ENCODE peak calls at places on chromosomes 3 and 15, in five cellular contexts. One of them, this sample, is unnamed.

GRCh38 chr15:78070049-78070698 is 7.3 kb downstream of the TBC1D2B start:
- DNase-seq in endothelial cell of umbilical vein: peak
- DNase-seq in HepG2: no peak
- DNase-seq in A549: no peak
- DNase-seq in GM12878: no peak
- DNase-seq in this sample: peak

GRCh38 chr3:88263417-88264116 is 113.8 kb downstream of the C3orf38 start:
- DNase-seq in GM12878: no peak
- DNase-seq in endothelial cell of umbilical vein: no peak
- DNase-seq in HepG2: no peak
- DNase-seq in A549: no peak
- DNase-seq in this sample: no peak

GRCh38 chr15:64522226-64522823 is 61.9 kb downstream of the ZNF609 start:
- DNase-seq in endothelial cell of umbilical vein: no peak
- DNase-seq in HepG2: no peak
- DNase-seq in A549: no peak
- DNase-seq in GM12878: no peak
- DNase-seq in this sample: no peak

GRCh38 chr3:5078151-5078550 is 43.9 kb upstream of the ARL8B start:
- DNase-seq in endothelial cell of umbilical vein: no peak
- DNase-seq in A549: peak
- DNase-seq in GM12878: no peak
- DNase-seq in HepG2: no peak
- DNase-seq in this sample: no peak

GRCh38 chr3:37144806-37145205 is 29.6 kb downstream of the LRRFIP2 start:
- DNase-seq in endothelial cell of umbilical vein: peak
- DNase-seq in A549: peak
- DNase-seq in HepG2: peak
- DNase-seq in GM12878: no peak
- DNase-seq in this sample: no peak

GRCh38 chr3:195270350-195271115 is 426 bp downstream of the XXYLT1 start:
- DNase-seq in A549: peak
- DNase-seq in endothelial cell of umbilical vein: peak
- DNase-seq in HepG2: peak
- DNase-seq in GM12878: no peak
- DNase-seq in this sample: peak

GRCh38 chr3:64988188-64988587 is 300.4 kb upstream of the ADAMTS9 start:
- DNase-seq in A549: no peak
- DNase-seq in endothelial cell of umbilical vein: peak
- DNase-seq in GM12878: no peak
- DNase-seq in HepG2: no peak
- DNase-seq in this sample: no peak

GRCh38 chr3:111761309-111761795 is 97.7 kb upstream of the PHLDB2 start:
- DNase-seq in HepG2: no peak
- DNase-seq in endothelial cell of umbilical vein: peak
- DNase-seq in GM12878: no peak
- DNase-seq in A549: peak
- DNase-seq in this sample: peak

GRCh38 chr15:88657326-88658069 is 18.7 kb downstream of the ISG20 start:
- DNase-seq in A549: peak
- DNase-seq in endothelial cell of umbilical vein: peak
- DNase-seq in HepG2: no peak
- DNase-seq in GM12878: no peak
- DNase-seq in this sample: peak

GRCh38 chr3:72601983-72602382 is 246.3 kb downstream of the SHQ1 start:
- DNase-seq in A549: no peak
- DNase-seq in HepG2: no peak
- DNase-seq in endothelial cell of umbilical vein: no peak
- DNase-seq in GM12878: no peak
- DNase-seq in this sample: no peak

GRCh38 chr15:54208786-54209185 is 230.5 kb downstream of the UNC13C start:
- DNase-seq in A549: no peak
- DNase-seq in GM12878: no peak
- DNase-seq in endothelial cell of umbilical vein: no peak
- DNase-seq in HepG2: no peak
- DNase-seq in this sample: peak

GRCh38 chr3:127787556-127787955 is 34.8 kb downstream of the MGLL start:
- DNase-seq in endothelial cell of umbilical vein: no peak
- DNase-seq in GM12878: no peak
- DNase-seq in HepG2: no peak
- DNase-seq in A549: no peak
- DNase-seq in this sample: no peak

GRCh38 chr15:36579792-36580431 is 486 bp downstream of the CDIN1 start:
- DNase-seq in endothelial cell of umbilical vein: no peak
- DNase-seq in A549: no peak
- DNase-seq in GM12878: no peak
- DNase-seq in HepG2: peak
- DNase-seq in this sample: no peak

GRCh38 chr3:140128217-140129137 is 193.5 kb downstream of the CLSTN2 start:
- DNase-seq in HepG2: peak
- DNase-seq in endothelial cell of umbilical vein: peak
- DNase-seq in GM12878: no peak
- DNase-seq in A549: peak
- DNase-seq in this sample: peak

GRCh38 chr15:40263036-40263754 is 19.7 kb downstream of the ANKRD63 start:
- DNase-seq in GM12878: no peak
- DNase-seq in endothelial cell of umbilical vein: no peak
- DNase-seq in HepG2: no peak
- DNase-seq in A549: no peak
- DNase-seq in this sample: no peak

GRCh38 chr15:100694381-100695012 is 92.1 kb downstream of the ASB7 start:
- DNase-seq in HepG2: no peak
- DNase-seq in GM12878: no peak
- DNase-seq in endothelial cell of umbilical vein: peak
- DNase-seq in A549: no peak
- DNase-seq in this sample: no peak

GRCh38 chr3:11558918-11559815 is 84.5 kb downstream of the VGLL4 start:
- DNase-seq in A549: no peak
- DNase-seq in GM12878: no peak
- DNase-seq in HepG2: peak
- DNase-seq in endothelial cell of umbilical vein: no peak
- DNase-seq in this sample: no peak

GRCh38 chr15:35281515-35281914 is 196.4 kb upstream of the NANOGP8 start:
- DNase-seq in GM12878: no peak
- DNase-seq in endothelial cell of umbilical vein: no peak
- DNase-seq in HepG2: no peak
- DNase-seq in A549: no peak
- DNase-seq in this sample: no peak

GRCh38 chr3:72630614-72631344 is 217.5 kb downstream of the SHQ1 start:
- DNase-seq in HepG2: no peak
- DNase-seq in A549: no peak
- DNase-seq in GM12878: no peak
- DNase-seq in endothelial cell of umbilical vein: no peak
- DNase-seq in this sample: peak

GRCh38 chr3:111072016-111072891 is 638 bp downstream of the NECTIN3 start:
- DNase-seq in GM12878: no peak
- DNase-seq in HepG2: peak
- DNase-seq in A549: peak
- DNase-seq in endothelial cell of umbilical vein: peak
- DNase-seq in this sample: no peak

GRCh38 chr3:87333393-87333892 is 57.1 kb upstream of the POU1F1 start:
- DNase-seq in A549: peak
- DNase-seq in HepG2: peak
- DNase-seq in endothelial cell of umbilical vein: peak
- DNase-seq in GM12878: no peak
- DNase-seq in this sample: peak

GRCh38 chr3:191985691-191986090 is 524.7 kb downstream of the PYDC2 start:
- DNase-seq in GM12878: no peak
- DNase-seq in endothelial cell of umbilical vein: peak
- DNase-seq in HepG2: no peak
- DNase-seq in A549: no peak
- DNase-seq in this sample: no peak

GRCh38 chr3:851098-851790 is 241.6 kb upstream of the CNTN6 start:
- DNase-seq in A549: no peak
- DNase-seq in HepG2: no peak
- DNase-seq in GM12878: no peak
- DNase-seq in endothelial cell of umbilical vein: no peak
- DNase-seq in this sample: no peak

GRCh38 chr15:47196057-47196456 is 521.2 kb upstream of the SEMA6D start:
- DNase-seq in HepG2: peak
- DNase-seq in endothelial cell of umbilical vein: peak
- DNase-seq in GM12878: peak
- DNase-seq in A549: peak
- DNase-seq in this sample: peak
- TF ChIP-seq MYC in HepG2: no peak
- TF ChIP-seq MYC in endothelial cell of umbilical vein: no peak
- TF ChIP-seq MYC in GM12878: no peak
- TF ChIP-seq MYC in A549: no peak
- TF ChIP-seq MYC in this sample: no peak

GRCh38 chr3:186487819-186488218 is 56.4 kb downstream of the CRYGS start:
- DNase-seq in GM12878: no peak
- DNase-seq in endothelial cell of umbilical vein: no peak
- DNase-seq in HepG2: no peak
- DNase-seq in A549: no peak
- DNase-seq in this sample: peak
- TF ChIP-seq CTCF in GM12878: no peak
- TF ChIP-seq CTCF in endothelial cell of umbilical vein: no peak
- TF ChIP-seq CTCF in HepG2: peak
- TF ChIP-seq CTCF in A549: no peak
- TF ChIP-seq CTCF in this sample: no peak

DNA sequence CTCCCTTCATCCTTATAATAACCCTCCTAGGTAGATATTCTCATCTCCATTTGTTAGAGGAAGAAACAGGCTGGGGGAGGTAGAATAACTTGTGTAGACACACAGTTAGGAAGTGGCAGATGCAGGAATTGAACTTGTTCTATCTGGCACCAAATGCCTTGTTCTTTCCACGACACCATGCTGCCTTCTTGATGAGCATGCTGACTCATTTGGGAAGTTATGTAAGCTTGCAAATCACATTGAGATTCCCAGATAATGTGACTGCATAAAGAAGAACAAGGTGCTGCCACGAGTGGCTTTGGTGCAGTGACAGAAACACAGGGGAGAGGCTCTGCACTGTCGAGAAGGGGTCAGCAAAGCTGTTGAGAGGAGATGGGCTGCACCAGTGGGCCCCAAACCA is 27.5 kb upstream of the NDUFB4 start:
- DNase-seq in GM12878: no peak
- DNase-seq in HepG2: no peak
- DNase-seq in A549: no peak
- DNase-seq in endothelial cell of umbilical vein: no peak
- DNase-seq in this sample: peak
- TF ChIP-seq MYC in GM12878: no peak
- TF ChIP-seq MYC in HepG2: no peak
- TF ChIP-seq MYC in A549: no peak
- TF ChIP-seq MYC in endothelial cell of umbilical vein: no peak
- TF ChIP-seq MYC in this sample: no peak

DNA sequence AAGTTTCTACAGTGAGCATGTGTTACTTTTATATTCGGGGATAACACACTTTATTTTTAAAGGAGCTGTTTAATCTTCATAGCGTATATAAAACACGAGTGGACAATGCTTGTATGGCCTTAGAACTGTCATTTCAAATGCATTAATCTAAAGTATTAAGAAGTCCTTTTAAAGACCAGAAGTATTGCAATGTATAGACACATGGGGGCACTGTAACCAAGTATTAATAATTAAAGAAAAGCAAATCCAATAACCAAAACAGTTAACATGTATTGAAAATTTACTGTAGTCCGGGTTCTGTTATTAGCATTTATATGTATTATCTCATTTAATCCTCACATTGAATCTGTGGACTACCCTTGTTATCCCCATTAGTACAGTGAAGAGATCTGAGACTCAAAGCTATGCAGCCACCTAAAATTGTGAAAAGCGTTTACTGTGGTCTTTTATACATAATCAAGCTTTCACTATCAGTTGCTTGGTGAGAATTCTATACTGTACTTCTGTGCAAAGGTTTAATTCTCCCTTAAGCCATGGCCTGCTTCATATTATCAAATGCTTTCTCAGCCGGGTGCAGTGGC is 10.1 kb downstream of the ARL14 start:
- DNase-seq in endothelial cell of umbilical vein: peak
- DNase-seq in A549: peak
- DNase-seq in GM12878: no peak
- DNase-seq in HepG2: peak
- DNase-seq in this sample: peak
- TF ChIP-seq CTCF in endothelial cell of umbilical vein: peak
- TF ChIP-seq CTCF in A549: peak
- TF ChIP-seq CTCF in GM12878: peak
- TF ChIP-seq CTCF in HepG2: peak
- TF ChIP-seq CTCF in this sample: no peak

DNA sequence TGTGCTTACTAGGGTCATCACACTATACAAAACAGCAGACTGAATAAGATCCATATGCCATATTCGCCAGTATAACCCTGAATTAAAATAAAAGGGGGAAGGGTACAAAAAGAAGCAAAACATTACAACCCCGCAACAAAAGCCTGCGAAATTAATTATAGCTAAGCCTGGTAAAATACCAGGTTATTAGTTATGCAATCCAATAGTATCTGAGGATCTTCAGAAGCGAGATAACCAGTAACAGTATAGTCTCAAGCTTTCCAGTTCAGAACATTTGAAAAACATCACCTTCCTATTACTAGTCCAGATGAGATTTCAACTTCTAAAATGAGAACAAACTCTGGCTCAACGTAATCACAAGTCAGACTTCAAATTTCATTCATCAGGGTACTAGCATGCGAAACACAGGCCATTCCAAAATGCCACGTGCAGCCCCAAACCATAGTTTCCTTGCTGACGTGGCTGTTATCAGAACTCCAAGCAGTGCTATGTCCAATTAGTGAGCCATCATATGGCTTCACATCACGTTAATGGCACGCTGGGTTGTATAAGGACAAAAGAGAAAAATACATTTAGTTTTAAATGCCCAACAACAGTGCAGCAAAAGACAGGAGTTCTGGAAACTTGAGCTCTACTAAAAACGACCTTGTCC is 1.1 kb downstream of the SSR3 start:
- DNase-seq in HepG2: peak
- DNase-seq in GM12878: no peak
- DNase-seq in A549: peak
- DNase-seq in endothelial cell of umbilical vein: peak
- DNase-seq in this sample: peak
- TF ChIP-seq MYC in HepG2: peak
- TF ChIP-seq MYC in GM12878: no peak
- TF ChIP-seq MYC in A549: peak
- TF ChIP-seq MYC in endothelial cell of umbilical vein: peak
- TF ChIP-seq MYC in this sample: peak